ENCODE peak calls at places on chromosome 14, in four cellular contexts. T is Right ventricle myocardium superior, S is neuronal stem cell, J is hippocampal formation. P is an unnamed sample.

GRCh38 chr14:95098984-95099599 is 58.2 kb downstream of the DICER1 start:
- DNase-seq in T (peak; percentile 78), S (peak; percentile 48), J (no peak), P (peak; percentile 75)

GRCh38 chr14:94125659-94126418 is 3.6 kb downstream of the IFI27L2 start:
- DNase-seq in T (no peak), S (no peak), J (no peak), P (no peak)

GRCh38 chr14:20332946-20333782 is at the start of gene CCNB1IP1:
- DNase-seq in T (peak; percentile 47), S (peak; percentile 64), J (peak; percentile 37), P (peak; percentile 79)

GRCh38 chr14:34678306-34678705 is 36.1 kb downstream of the CFL2 start:
- DNase-seq in T (no peak), S (no peak), J (no peak), P (peak; percentile 64)

GRCh38 chr14:82504894-82505293 is 971.2 kb upstream of the SEL1L start:
- DNase-seq in T (no peak), S (no peak), J (no peak), P (no peak)

GRCh38 chr14:91350813-91351507 is 66.7 kb downstream of the CCDC88C start:
- DNase-seq in T (no peak), S (no peak), J (no peak), P (no peak)

GRCh38 chr14:67413806-67414769 is 2.1 kb upstream of the PLEK2 start:
- DNase-seq in T (no peak), S (no peak), J (no peak), P (no peak)

GRCh38 chr14:72686101-72686500 is 207.8 kb downstream of the DPF3 start:
- DNase-seq in T (no peak), S (no peak), J (no peak), P (no peak)

GRCh38 chr14:95524706-95525512 is 8.5 kb upstream of the SYNE3 start:
- DNase-seq in T (no peak), S (no peak), J (no peak), P (no peak)

GRCh38 chr14:72457641-72458040 is 436.3 kb downstream of the DPF3 start:
- DNase-seq in T (no peak), S (no peak), J (no peak), P (no peak)

GRCh38 chr14:54737132-54737711 is 165.4 kb downstream of the GCH1 start:
- DNase-seq in T (no peak), S (no peak), J (no peak), P (no peak)

GRCh38 chr14:102928412-102929348 is 6.2 kb downstream of the AMN start:
- DNase-seq in T (peak; percentile 72), S (peak; percentile 66), J (no peak), P (no peak)

GRCh38 chr14:64501326-64502171 is 2.1 kb downstream of the ZBTB25 start:
- DNase-seq in T (peak; percentile 70), S (no peak), J (no peak), P (no peak)

GRCh38 chr14:104892517-104893434 is 27.7 kb downstream of the CEP170B start:
- DNase-seq in T (peak; percentile 35), S (no peak), J (no peak), P (no peak)

GRCh38 chr14:105281354-105282097 is 19.3 kb downstream of the BRF1 start:
- DNase-seq in T (no peak), S (peak; percentile 37), J (no peak), P (peak; percentile 61)

GRCh38 chr14:105075364-105076295 is 10.4 kb upstream of the GPR132 start:
- DNase-seq in T (peak; percentile 85), S (no peak), J (peak; percentile 36), P (peak; percentile 18)

GRCh38 chr14:54306806-54307205 is 90.0 kb upstream of the CDKN3 start:
- DNase-seq in T (no peak), S (no peak), J (no peak), P (no peak)

GRCh38 chr14:101732128-101732527 is 29.4 kb upstream of the PPP2R5C start:
- DNase-seq in T (no peak), S (no peak), J (no peak), P (no peak)

GRCh38 chr14:55800443-55800842 is 220.4 kb downstream of the KTN1 start:
- DNase-seq in T (no peak), S (no peak), J (no peak), P (no peak)

GRCh38 chr14:101029668-101030290 is 126.3 kb upstream of the RTL1 start:
- DNase-seq in T (no peak), S (no peak), J (no peak), P (no peak)

GRCh38 chr14:87952307-87953094 is 40.5 kb downstream of the GALC start:
- DNase-seq in T (no peak), S (no peak), J (no peak), P (no peak)

GRCh38 chr14:99168330-99168729 is 103.7 kb downstream of the BCL11B start:
- DNase-seq in T (no peak), S (no peak), J (no peak), P (no peak)

GRCh38 chr14:52131640-52132320 is 62.9 kb upstream of the NID2 start:
- DNase-seq in T (peak; percentile 72), S (peak; percentile 69), J (peak; percentile 60), P (peak; percentile 78)

P was measured in midbrain.